ENCODE peak calls at places on chromosomes 16 and 17, in eight cellular contexts. B, H, Y, E, Q, X, O and S are unnamed samples.

GRCh38 chr17:12982224-12982623 is 35.6 kb downstream of the ELAC2 start:
- DNase-seq in H (no peak), Y (no peak), O (no peak), B (peak), X (no peak), E (no peak), Q (no peak), S (no peak)

GRCh38 chr17:31534223-31534888 is 142.9 kb downstream of the RAB11FIP4 start:
- DNase-seq in X (peak), E (no peak), H (no peak), B (no peak), Y (no peak), O (no peak), Q (peak), S (no peak)

GRCh38 chr17:37848690-37849616 is 75.3 kb upstream of the TBC1D3K start:
- DNase-seq in B (no peak), E (peak), Y (peak), O (peak), Q (peak), H (peak), X (peak), S (peak)

GRCh38 chr17:57915532-57915931 is 39.7 kb downstream of the CUEDC1 start:
- DNase-seq in X (no peak), H (no peak), B (no peak), O (no peak), Q (no peak), Y (no peak), E (no peak), S (no peak)

GRCh38 chr16:85286066-85286712 is 173.9 kb upstream of the CIBAR2 start:
- DNase-seq in B (no peak), H (no peak), O (no peak), X (peak), Q (peak), E (no peak), Y (peak), S (no peak)

GRCh38 chr17:65696739-65697394 is 135.4 kb upstream of the AXIN2 start:
- DNase-seq in Y (peak), B (no peak), X (peak), E (no peak), H (no peak), O (no peak), Q (no peak), S (peak)

GRCh38 chr16:23134274-23134673 is 15.0 kb downstream of the USP31 start:
- DNase-seq in E (no peak), Y (peak), X (no peak), B (no peak), H (no peak), Q (no peak), O (no peak), S (no peak)

GRCh38 chr16:55000595-55000994 is 69.9 kb downstream of the IRX5 start:
- DNase-seq in H (no peak), Q (peak), X (peak), E (no peak), Y (no peak), O (no peak), B (no peak), S (no peak)

GRCh38 chr17:50953831-50954601 is 87.9 kb upstream of the TOB1 start:
- DNase-seq in X (peak), O (no peak), Y (peak), Q (peak), H (no peak), E (no peak), B (no peak), S (no peak)

GRCh38 chr17:47210105-47210504 is 957 bp downstream of the MYL4 start:
- DNase-seq in X (no peak), Y (no peak), E (no peak), Q (no peak), O (no peak), B (no peak), H (no peak), S (no peak)

GRCh38 chr16:23014592-23014991 is 134.7 kb downstream of the USP31 start:
- DNase-seq in Y (no peak), O (no peak), E (no peak), X (no peak), Q (no peak), B (no peak), H (no peak), S (no peak)

GRCh38 chr17:81858967-81859905 is 1.1 kb downstream of the P4HB start:
- DNase-seq in H (no peak), O (no peak), Y (no peak), Q (no peak), B (peak), X (no peak), E (no peak), S (peak)

GRCh38 chr16:80586476-80586875 is 45.7 kb downstream of the DYNLRB2 start:
- DNase-seq in E (no peak), X (no peak), O (no peak), H (no peak), Q (no peak), B (no peak), Y (no peak), S (no peak)

GRCh38 chr17:82246365-82247174 is 17.7 kb downstream of the SLC16A3 start:
- DNase-seq in Q (peak), O (no peak), X (peak), Y (peak), E (peak), B (no peak), H (peak), S (peak)

GRCh38 chr16:11321662-11322061 is 23.6 kb upstream of the RMI2 start:
- DNase-seq in Y (no peak), X (no peak), O (no peak), Q (no peak), H (no peak), B (no peak), E (no peak), S (no peak)

GRCh38 chr16:2486645-2487516 is 12.0 kb downstream of the TBC1D24 start:
- DNase-seq in O (no peak), Q (no peak), H (no peak), Y (no peak), B (peak), X (no peak), E (no peak), S (no peak)

GRCh38 chr17:44602970-44603369 is 45.7 kb downstream of the FZD2 start:
- DNase-seq in E (no peak), H (no peak), B (no peak), O (no peak), Y (no peak), Q (no peak), X (no peak), S (no peak)

GRCh38 chr16:57530104-57530522 is 6.3 kb downstream of the CCDC102A start:
- DNase-seq in X (peak), Q (no peak), E (no peak), H (no peak), O (no peak), Y (peak), B (peak), S (peak)

GRCh38 chr17:8292639-8293395 is 2.4 kb downstream of the SLC25A35 start:
- DNase-seq in Y (no peak), O (no peak), Q (peak), X (no peak), B (peak), H (no peak), E (no peak), S (no peak)

GRCh38 chr17:81635973-81636504 is 873 bp downstream of the NPLOC4 start:
- DNase-seq in B (peak), E (no peak), X (peak), O (no peak), H (no peak), Q (no peak), Y (no peak), S (peak)

GRCh38 chr17:51813166-51813783 is 345.2 kb downstream of the CA10 start:
- DNase-seq in B (no peak), X (no peak), E (no peak), Y (no peak), O (no peak), Q (no peak), H (no peak), S (no peak)

GRCh38 chr17:14201595-14201994 is 35.1 kb downstream of the CDRT15 start:
- DNase-seq in H (no peak), E (no peak), O (no peak), X (no peak), Y (no peak), Q (no peak), B (no peak), S (no peak)

GRCh38 chr17:77145635-77146632 is 5.2 kb downstream of the SEC14L1 start:
- DNase-seq in H (no peak), Q (no peak), O (no peak), E (peak), B (peak), Y (peak), X (peak), S (peak)

GRCh38 chr16:21283521-21284289 is 5.6 kb upstream of the CRYM start:
- DNase-seq in O (no peak), E (no peak), X (peak), B (no peak), Q (peak), Y (peak), H (peak), S (no peak)

GRCh38 chr16:89006036-89006752 is 29.2 kb upstream of the CBFA2T3 start:
- DNase-seq in Y (no peak), O (no peak), B (no peak), H (no peak), E (no peak), Q (no peak), X (no peak), S (no peak)

GRCh38 chr16:29761882-29762281 is 16.1 kb upstream of the C16orf54 start:
- DNase-seq in E (no peak), Y (no peak), X (no peak), H (no peak), B (no peak), O (no peak), Q (no peak), S (no peak)

GRCh38 chr17:2929881-2930533 is 133.4 kb downstream of the OR1D5 start:
- DNase-seq in E (peak), H (peak), Q (peak), O (peak), X (no peak), B (peak), Y (peak), S (peak)

GRCh38 chr17:45341389-45342158 is 24.8 kb upstream of the MAP3K14 start:
- DNase-seq in Y (peak), O (peak), Q (peak), E (peak), B (no peak), X (peak), H (peak), S (peak)

GRCh38 chr17:9700136-9700535 is 54.8 kb downstream of the USP43 start:
- DNase-seq in H (no peak), X (no peak), Y (no peak), E (no peak), B (no peak), Q (no peak), O (no peak), S (no peak)

GRCh38 chr17:67025216-67025792 is 19.1 kb upstream of the CACNG1 start:
- DNase-seq in Y (no peak), Q (no peak), B (no peak), O (no peak), H (no peak), E (peak), X (no peak), S (no peak)

GRCh38 chr17:67759355-67760171 is 41.8 kb downstream of the NOL11 start:
- DNase-seq in Y (no peak), O (no peak), X (peak), E (no peak), B (peak), H (no peak), Q (no peak), S (no peak)

GRCh38 chr16:2773188-2773968 is 3.7 kb downstream of the ELOB start:
- DNase-seq in B (no peak), Y (no peak), O (no peak), X (peak), Q (no peak), H (no peak), E (no peak), S (peak)

GRCh38 chr16:21101631-21102420 is 48.8 kb downstream of the DNAH3 start:
- DNase-seq in O (peak), Y (no peak), E (no peak), H (peak), Q (no peak), X (no peak), B (peak), S (peak)

GRCh38 chr17:36675250-36675649 is 73.9 kb downstream of the MRM1 start:
- DNase-seq in E (no peak), Q (no peak), O (no peak), B (no peak), H (no peak), X (no peak), Y (no peak), S (no peak)
- H3K4me2 ChIP-seq in E (no peak), Q (no peak), O (no peak), B (no peak), H (no peak), X (no peak), Y (no peak), S (no peak)

DNA sequence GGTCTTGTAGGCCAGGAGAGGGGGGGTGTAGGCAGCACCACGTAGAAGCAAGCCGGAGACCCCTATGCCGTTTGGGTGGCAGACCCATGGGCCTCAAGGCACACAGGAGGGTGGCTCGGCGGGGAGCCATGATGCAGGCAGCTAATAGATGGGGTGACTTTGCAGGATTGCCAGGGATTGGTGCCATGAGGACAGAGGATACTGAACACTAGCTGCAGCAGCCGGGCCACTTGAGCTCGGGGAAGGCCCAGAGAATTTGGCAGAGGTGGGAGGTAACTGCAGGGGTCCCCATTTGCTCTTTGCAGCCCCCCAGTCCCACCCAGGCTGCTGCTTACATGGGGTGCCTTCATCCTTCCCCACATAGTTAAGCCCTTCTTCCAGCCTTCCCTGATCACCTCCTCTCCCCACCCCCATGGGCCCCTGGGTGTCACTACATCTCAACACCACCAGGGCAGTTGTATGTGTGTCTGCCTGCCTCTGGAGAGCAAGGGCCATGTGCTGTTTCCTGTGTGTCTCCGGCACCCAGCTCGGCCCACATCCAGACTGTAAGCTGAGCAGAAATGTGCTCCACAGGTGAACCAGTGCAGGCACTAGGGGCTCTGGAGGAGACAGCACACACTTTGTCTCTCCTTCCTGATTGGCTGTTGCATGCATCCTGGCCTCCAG is 52.1 kb downstream of the SREBF1 start:
- DNase-seq in Y (no peak), E (no peak), H (peak), Q (no peak), O (no peak), X (no peak), B (peak), S (peak)
- H3K4me3 ChIP-seq in Y (no peak), E (no peak), H (no peak), Q (no peak), O (no peak), X (no peak), B (peak), S (no peak)

DNA sequence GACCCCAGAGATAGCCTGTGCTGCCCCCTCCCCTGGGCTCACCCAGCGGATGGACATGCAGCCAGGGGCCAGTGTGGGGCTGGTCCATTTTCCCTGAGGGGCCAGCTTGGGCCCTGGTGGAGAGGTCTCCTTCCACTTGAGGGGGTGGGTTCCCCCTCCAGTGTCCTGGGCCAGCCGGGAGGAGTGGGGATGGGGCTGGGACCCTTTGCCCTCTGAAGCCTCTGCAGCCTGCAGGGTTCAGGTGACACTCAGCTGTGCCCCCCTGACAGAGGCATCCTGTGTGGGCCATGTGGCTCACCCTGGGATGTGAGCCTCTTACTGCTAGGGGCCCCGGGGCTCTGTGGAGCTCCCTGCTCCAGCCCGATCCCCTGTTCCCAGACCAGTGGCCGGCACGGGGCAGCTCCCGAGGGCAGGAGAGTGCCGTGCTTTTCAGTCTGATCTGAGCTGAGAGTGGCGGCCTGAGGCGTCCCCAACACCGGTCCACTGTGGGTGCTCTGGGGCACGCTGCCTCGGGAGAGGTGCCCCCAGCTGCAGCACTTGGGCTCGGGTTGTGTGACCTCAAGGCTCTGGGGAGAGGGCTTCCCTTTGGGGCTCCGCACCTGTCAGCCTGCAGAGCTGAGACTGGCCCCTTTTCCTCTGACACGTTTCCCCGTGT is 427 bp upstream of the GNG13 start:
- DNase-seq in X (no peak), H (no peak), Y (no peak), Q (no peak), O (no peak), E (no peak), B (no peak), S (no peak)
- H3K4me2 ChIP-seq in X (no peak), H (peak), Y (no peak), Q (no peak), O (peak), E (no peak), B (no peak), S (peak)

GRCh38 chr17:20284018-20284417 is 183.3 kb downstream of the LGALS9B start:
- DNase-seq in E (no peak), O (no peak), B (no peak), H (no peak), X (no peak), Q (no peak), Y (no peak), S (no peak)
- H3K4me3 ChIP-seq in E (no peak), O (no peak), B (no peak), H (no peak), X (no peak), Q (no peak), Y (no peak), S (no peak)

GRCh38 chr17:40452074-40452787 is 9.0 kb downstream of the IGFBP4 start:
- DNase-seq in O (no peak), H (no peak), X (peak), B (no peak), E (no peak), Y (no peak), Q (no peak), S (no peak)
- H3K4me2 ChIP-seq in O (peak), H (peak), X (peak), B (no peak), E (peak), Y (no peak), Q (no peak), S (no peak)

DNA sequence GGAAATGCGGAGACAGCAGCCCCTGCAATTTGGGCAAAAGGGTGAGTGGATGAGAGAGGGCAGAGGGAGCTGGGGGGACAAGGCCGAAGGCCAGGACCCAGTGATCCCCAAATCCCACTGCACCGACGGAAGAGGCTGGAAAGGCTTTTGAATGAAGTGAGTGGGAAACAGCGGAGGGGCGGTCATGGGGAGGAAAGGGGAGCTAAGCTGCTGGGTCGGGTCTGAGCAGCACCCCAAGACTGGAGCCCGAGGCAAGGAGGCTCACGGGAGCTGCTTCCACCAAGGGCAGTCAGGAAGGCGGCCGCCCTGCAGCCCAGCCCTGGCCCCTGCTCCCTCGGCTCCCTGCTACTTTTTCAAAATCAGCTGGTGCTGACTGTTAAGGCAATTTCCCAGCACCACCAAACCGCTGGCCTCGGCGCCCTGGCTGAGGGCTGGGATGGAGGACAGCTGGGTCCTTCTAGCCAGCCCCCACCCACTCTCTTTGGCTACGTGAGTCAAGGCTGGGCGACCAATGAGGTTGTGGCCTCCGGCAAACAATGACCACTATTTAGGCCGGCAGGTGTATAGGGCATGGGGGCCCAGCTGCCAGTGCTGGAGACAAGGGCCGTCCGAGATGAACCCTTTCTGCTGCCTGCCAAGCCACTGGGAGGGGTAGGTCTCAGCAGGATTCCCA is 509 bp downstream of the SERPINF1 start:
- DNase-seq in O (no peak), Q (no peak), X (peak), E (no peak), B (no peak), H (no peak), Y (no peak), S (no peak)
- H3K4me3 ChIP-seq in O (no peak), Q (peak), X (no peak), E (no peak), B (no peak), H (no peak), Y (no peak), S (no peak)